ENCODE peak calls at places on chromosomes 7 and 10, in seven cellular contexts. T is HS-5; N is retina; O is Right ventricle myocardium inferior; A is endothelial cell; H is activated CD8-positive, alpha-beta memory T cell treated with anti-CD3 and anti-CD28 coated beads, Interleukin-2, amount 10 ng/mL, durations not matched to agents 7 days and 5 days; B is GM12865. K is an unnamed sample.

GRCh38 chr10:71072146-71072819 is 140.1 kb upstream of the UNC5B start:
- DNase-seq in T (no peak), A (no peak), B (no peak), N (no peak), O (no peak), H (no peak), K (no peak)

GRCh38 chr7:105496501-105496900 is 25.6 kb downstream of the PUS7 start:
- DNase-seq in H (no peak), O (no peak), A (no peak), T (no peak), N (no peak), B (no peak), K (no peak)

GRCh38 chr10:118944959-118945622 is 84.4 kb upstream of the NANOS1 start:
- DNase-seq in O (no peak), H (peak), A (no peak), N (no peak), T (no peak), B (no peak), K (no peak)

GRCh38 chr10:71555087-71555728 is 158.5 kb downstream of the CDH23 start:
- DNase-seq in B (no peak), H (no peak), O (peak), A (no peak), T (no peak), N (no peak), K (no peak)

GRCh38 chr10:77865585-77866324 is 60.8 kb downstream of the DLG5 start:
- DNase-seq in A (peak), N (no peak), T (no peak), B (no peak), O (no peak), H (no peak), K (no peak)

GRCh38 chr10:99711129-99711719 is 20.7 kb downstream of the COX15 start:
- DNase-seq in O (no peak), H (peak), B (peak), A (peak), T (peak), N (no peak), K (no peak)

GRCh38 chr7:79182283-79182682 is 271.2 kb downstream of the MAGI2 start:
- DNase-seq in O (no peak), B (no peak), N (no peak), H (no peak), T (no peak), A (no peak), K (no peak)

GRCh38 chr7:150442811-150443210 is 7.6 kb upstream of the GIMAP8 start:
- DNase-seq in H (peak), T (no peak), N (no peak), A (no peak), O (no peak), B (no peak), K (no peak)

GRCh38 chr7:38973760-38974159 is 3.9 kb upstream of the POU6F2 start:
- DNase-seq in T (no peak), A (no peak), H (no peak), O (no peak), B (no peak), N (no peak), K (no peak)

GRCh38 chr10:24374134-24374915 is 165.4 kb downstream of the KIAA1217 start:
- DNase-seq in N (no peak), A (no peak), H (no peak), T (peak), B (no peak), O (no peak), K (no peak)

GRCh38 chr10:124936813-124937212 is 5.1 kb upstream of the ZRANB1 start:
- DNase-seq in N (no peak), A (no peak), O (peak), B (no peak), T (no peak), H (no peak), K (no peak)

GRCh38 chr7:127150543-127150942 is 102.2 kb downstream of the GRM8 start:
- DNase-seq in T (no peak), O (no peak), N (no peak), B (no peak), H (no peak), A (no peak), K (no peak)

GRCh38 chr10:48801026-48801425 is 116.4 kb downstream of the WDFY4 start:
- DNase-seq in O (no peak), H (peak), B (no peak), A (no peak), T (peak), N (no peak), K (no peak)

GRCh38 chr10:31207636-31208035 is 111.4 kb upstream of the ZEB1 start:
- DNase-seq in N (no peak), B (no peak), H (no peak), A (no peak), T (no peak), O (no peak), K (no peak)

GRCh38 chr7:1243964-1244416 is 11.3 kb downstream of the UNCX start:
- DNase-seq in N (no peak), A (no peak), B (no peak), O (peak), T (no peak), H (no peak), K (no peak)

GRCh38 chr7:153381275-153382119 is 621.9 kb downstream of the ACTR3B start:
- DNase-seq in A (peak), B (peak), H (no peak), O (no peak), T (no peak), N (peak), K (peak)

GRCh38 chr10:107496594-107496993 is 332.1 kb upstream of the SORCS1 start:
- DNase-seq in N (no peak), B (no peak), T (no peak), H (no peak), A (no peak), O (no peak), K (no peak)

GRCh38 chr7:140557809-140558518 is 78.7 kb upstream of the MKRN1 start:
- DNase-seq in A (no peak), B (no peak), O (no peak), T (no peak), N (no peak), H (no peak), K (no peak)

GRCh38 chr7:131010029-131010705 is 276.2 kb upstream of the KLF14 start:
- DNase-seq in T (no peak), N (no peak), A (no peak), H (no peak), O (no peak), B (no peak), K (no peak)

GRCh38 chr10:17444062-17444714 is 10.2 kb downstream of the ST8SIA6 start:
- DNase-seq in A (no peak), T (no peak), N (no peak), B (peak), H (peak), O (no peak), K (no peak)

GRCh38 chr10:56622335-56622973 is 261.4 kb upstream of the ZWINT start:
- DNase-seq in N (no peak), T (no peak), H (no peak), B (peak), O (no peak), A (no peak), K (no peak)

GRCh38 chr7:135980665-135981180 is 3.6 kb upstream of the MTPN start:
- DNase-seq in T (peak), O (no peak), A (no peak), B (peak), H (peak), N (no peak), K (no peak)

GRCh38 chr10:62076872-62077271 is 175.4 kb downstream of the ARID5B start:
- DNase-seq in H (no peak), O (no peak), B (no peak), T (peak), N (no peak), A (no peak), K (no peak)

GRCh38 chr10:75016290-75016689 is 95.2 kb upstream of the SAMD8 start:
- DNase-seq in A (no peak), B (no peak), T (no peak), N (no peak), O (no peak), H (no peak), K (no peak)

GRCh38 chr7:134902058-134902457 is 84.2 kb upstream of the AGBL3 start:
- DNase-seq in B (peak), A (no peak), T (no peak), H (no peak), N (no peak), O (no peak), K (no peak)

GRCh38 chr7:45651056-45651444 is 76.9 kb downstream of the ADCY1 start:
- DNase-seq in H (no peak), B (no peak), N (no peak), A (peak), T (no peak), O (no peak), K (no peak)

GRCh38 chr7:74059037-74059436 is 24.6 kb upstream of the LIMK1 start:
- DNase-seq in B (no peak), N (no peak), A (no peak), H (no peak), T (no peak), O (no peak), K (no peak)

GRCh38 chr7:151745090-151745638 is 131.8 kb downstream of the PRKAG2 start:
- DNase-seq in N (no peak), T (no peak), B (no peak), O (peak), A (no peak), H (peak), K (no peak)

GRCh38 chr10:124685251-124685650 is 58.9 kb downstream of the FAM53B start:
- DNase-seq in O (peak), B (no peak), T (no peak), H (no peak), N (no peak), A (no peak), K (no peak)

GRCh38 chr10:15068802-15069201 is 19.8 kb downstream of the ACBD7 start:
- DNase-seq in N (no peak), T (no peak), O (no peak), B (no peak), A (no peak), H (no peak), K (no peak)

GRCh38 chr7:88306590-88307048 is at the start of gene STEAP4:
- DNase-seq in B (no peak), H (no peak), A (peak), O (peak), N (peak), T (no peak), K (no peak)